ENCODE peak calls at places on chromosomes 7 and 10, in ten cellular contexts. One of them, this sample, is unnamed.

GRCh38 chr7:153886506-153887391 is 165.4 kb upstream of the DPP6 start:
- DNase-seq in GM23338: no peak
- DNase-seq in WERI-Rb-1: no peak
- DNase-seq in upper lobe of left lung: no peak
- DNase-seq in heart left ventricle: no peak
- DNase-seq in prostate gland: no peak
- DNase-seq in H7: peak; percentile 87
- DNase-seq in fibroblast of lung: no peak
- DNase-seq in GM06990: no peak
- DNase-seq in H9: peak; percentile 73
- DNase-seq in this sample: no peak

GRCh38 chr7:106870983-106871410 is 5.9 kb downstream of the PIK3CG start:
- DNase-seq in WERI-Rb-1: no peak
- DNase-seq in fibroblast of lung: peak; percentile 5
- DNase-seq in heart left ventricle: no peak
- DNase-seq in prostate gland: no peak
- DNase-seq in GM06990: peak; percentile 75
- DNase-seq in H9: no peak
- DNase-seq in GM23338: no peak
- DNase-seq in upper lobe of left lung: no peak
- DNase-seq in H7: no peak
- DNase-seq in this sample: no peak

GRCh38 chr7:46932656-46933424 is 649.1 kb downstream of the TNS3 start:
- DNase-seq in GM23338: peak; percentile 17
- DNase-seq in H9: no peak
- DNase-seq in upper lobe of left lung: peak; percentile 24
- DNase-seq in heart left ventricle: no peak
- DNase-seq in H7: no peak
- DNase-seq in WERI-Rb-1: no peak
- DNase-seq in GM06990: no peak
- DNase-seq in fibroblast of lung: peak; percentile 99
- DNase-seq in prostate gland: peak; percentile 84
- DNase-seq in this sample: peak; percentile 91

GRCh38 chr10:12358863-12359647 is 9.7 kb downstream of the CAMK1D start:
- DNase-seq in upper lobe of left lung: no peak
- DNase-seq in fibroblast of lung: no peak
- DNase-seq in H9: no peak
- DNase-seq in heart left ventricle: no peak
- DNase-seq in H7: peak; percentile 55
- DNase-seq in prostate gland: no peak
- DNase-seq in GM06990: no peak
- DNase-seq in WERI-Rb-1: no peak
- DNase-seq in GM23338: peak; percentile 32
- DNase-seq in this sample: peak; percentile 25

GRCh38 chr7:147298611-147299043 is 1182.0 kb downstream of the CNTNAP2 start:
- DNase-seq in prostate gland: no peak
- DNase-seq in WERI-Rb-1: no peak
- DNase-seq in H9: no peak
- DNase-seq in upper lobe of left lung: no peak
- DNase-seq in H7: no peak
- DNase-seq in GM06990: no peak
- DNase-seq in heart left ventricle: no peak
- DNase-seq in GM23338: no peak
- DNase-seq in fibroblast of lung: peak; percentile 67
- DNase-seq in this sample: peak; percentile 10

GRCh38 chr10:124217906-124218769 is 124.7 kb upstream of the CHST15 start:
- DNase-seq in H9: peak; percentile 71
- DNase-seq in fibroblast of lung: no peak
- DNase-seq in heart left ventricle: no peak
- DNase-seq in prostate gland: peak; percentile 13
- DNase-seq in WERI-Rb-1: peak; percentile 53
- DNase-seq in GM23338: peak; percentile 73
- DNase-seq in upper lobe of left lung: no peak
- DNase-seq in GM06990: no peak
- DNase-seq in H7: peak; percentile 84
- DNase-seq in this sample: peak; percentile 34

GRCh38 chr7:20574784-20575757 is 40.4 kb upstream of the ABCB5 start:
- DNase-seq in H7: no peak
- DNase-seq in heart left ventricle: no peak
- DNase-seq in upper lobe of left lung: no peak
- DNase-seq in H9: no peak
- DNase-seq in GM06990: no peak
- DNase-seq in GM23338: no peak
- DNase-seq in fibroblast of lung: no peak
- DNase-seq in WERI-Rb-1: no peak
- DNase-seq in prostate gland: no peak
- DNase-seq in this sample: no peak

GRCh38 chr10:44864042-44864436 is 47.1 kb upstream of the TMEM72 start:
- DNase-seq in fibroblast of lung: peak; percentile 12
- DNase-seq in H7: peak; percentile 69
- DNase-seq in heart left ventricle: peak; percentile 49
- DNase-seq in prostate gland: no peak
- DNase-seq in GM06990: no peak
- DNase-seq in WERI-Rb-1: no peak
- DNase-seq in H9: peak; percentile 80
- DNase-seq in GM23338: peak; percentile 73
- DNase-seq in upper lobe of left lung: peak; percentile 44
- DNase-seq in this sample: no peak

GRCh38 chr10:66931949-66932343 is 6.1 kb downstream of the LRRTM3 start:
- DNase-seq in fibroblast of lung: no peak
- DNase-seq in prostate gland: no peak
- DNase-seq in GM23338: no peak
- DNase-seq in heart left ventricle: no peak
- DNase-seq in WERI-Rb-1: no peak
- DNase-seq in H7: no peak
- DNase-seq in H9: no peak
- DNase-seq in upper lobe of left lung: no peak
- DNase-seq in GM06990: no peak
- DNase-seq in this sample: no peak

DNA sequence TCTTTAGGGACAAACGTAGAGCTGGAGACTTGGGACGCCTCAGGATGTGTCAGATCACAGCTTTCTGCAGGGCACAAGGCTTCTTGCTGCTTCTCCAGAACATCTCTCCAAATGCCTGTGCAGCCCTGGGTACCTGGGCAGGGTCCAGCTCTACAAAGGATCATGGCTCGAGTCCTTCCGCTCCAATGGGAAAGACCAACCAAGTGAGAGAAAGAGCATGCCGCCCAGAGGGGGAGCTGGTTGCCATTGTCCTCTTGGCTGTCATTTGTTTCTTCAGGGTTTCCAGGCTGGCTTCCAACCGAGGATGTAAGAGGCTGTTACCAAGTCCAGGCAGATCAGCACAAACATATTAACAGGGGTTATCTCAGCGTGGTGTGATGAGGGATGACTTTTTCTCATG is 5.6 kb upstream of the LEP start:
- DNase-seq in heart left ventricle: no peak
- DNase-seq in GM23338: peak; percentile 18
- DNase-seq in GM06990: no peak
- DNase-seq in prostate gland: no peak
- DNase-seq in fibroblast of lung: no peak
- DNase-seq in H9: no peak
- DNase-seq in WERI-Rb-1: no peak
- DNase-seq in upper lobe of left lung: no peak
- DNase-seq in H7: no peak
- DNase-seq in this sample: no peak
- H3K27me3 ChIP-seq in heart left ventricle: peaks cover 12% of the 10 kb centered on the region
- H3K27me3 ChIP-seq in GM23338: no peaks in the 10 kb centered on the region
- H3K27me3 ChIP-seq in GM06990: no peaks in the 10 kb centered on the region
- H3K27me3 ChIP-seq in prostate gland: peaks cover 4% of the 10 kb centered on the region
- H3K27me3 ChIP-seq in fibroblast of lung: peaks cover 7% of the 10 kb centered on the region
- H3K27me3 ChIP-seq in H9: no peaks in the 10 kb centered on the region
- H3K27me3 ChIP-seq in WERI-Rb-1: no peaks in the 10 kb centered on the region
- H3K27me3 ChIP-seq in upper lobe of left lung: no peaks in the 10 kb centered on the region
- H3K27me3 ChIP-seq in H7: no peaks in the 10 kb centered on the region
- H3K27me3 ChIP-seq in this sample: peaks cover 5% of the 10 kb centered on the region

DNA sequence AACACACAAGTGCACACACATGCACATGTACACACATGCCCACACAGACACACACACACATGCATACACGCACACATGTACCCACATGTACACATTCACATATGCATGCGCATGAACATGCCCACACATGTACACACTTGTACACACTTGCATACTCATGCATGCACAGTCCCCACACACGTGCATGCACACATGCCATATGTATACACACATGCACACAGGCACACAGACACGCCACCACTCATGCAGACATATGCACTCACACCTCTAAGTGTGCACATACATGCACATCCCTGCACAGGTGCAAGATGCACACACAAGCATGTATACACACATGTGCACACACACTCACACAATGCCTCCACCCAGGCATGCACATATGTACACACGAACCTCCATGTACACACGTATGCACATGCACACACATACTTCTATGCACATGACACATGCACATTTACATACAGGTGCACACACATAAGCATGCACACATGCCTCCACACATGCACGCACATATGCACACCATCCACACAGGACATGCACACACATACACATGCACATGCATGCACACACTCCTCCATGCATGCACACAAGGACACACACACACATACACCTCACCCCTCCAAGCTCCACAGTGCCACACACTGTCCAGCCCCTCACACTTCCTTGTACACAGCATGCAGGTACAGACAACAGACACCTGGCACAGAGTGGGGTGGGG is 45.8 kb downstream of the YKT6 start:
- DNase-seq in GM06990: no peak
- DNase-seq in GM23338: no peak
- DNase-seq in H9: no peak
- DNase-seq in WERI-Rb-1: no peak
- DNase-seq in prostate gland: no peak
- DNase-seq in upper lobe of left lung: no peak
- DNase-seq in heart left ventricle: no peak
- DNase-seq in H7: no peak
- DNase-seq in fibroblast of lung: no peak
- DNase-seq in this sample: no peak
- H3K27me3 ChIP-seq in GM06990: no peaks in the 10 kb centered on the region
- H3K27me3 ChIP-seq in GM23338: no peaks in the 10 kb centered on the region
- H3K27me3 ChIP-seq in H9: no peaks in the 10 kb centered on the region
- H3K27me3 ChIP-seq in WERI-Rb-1: no peaks in the 10 kb centered on the region
- H3K27me3 ChIP-seq in prostate gland: no peaks in the 10 kb centered on the region
- H3K27me3 ChIP-seq in upper lobe of left lung: no peaks in the 10 kb centered on the region
- H3K27me3 ChIP-seq in heart left ventricle: no peaks in the 10 kb centered on the region
- H3K27me3 ChIP-seq in H7: no peaks in the 10 kb centered on the region
- H3K27me3 ChIP-seq in fibroblast of lung: no peaks in the 10 kb centered on the region
- H3K27me3 ChIP-seq in this sample: no peaks in the 10 kb centered on the region

GRCh38 chr10:28850784-28851183 is 173.5 kb downstream of the BAMBI start:
- DNase-seq in GM06990: no peak
- DNase-seq in heart left ventricle: no peak
- DNase-seq in H7: no peak
- DNase-seq in GM23338: no peak
- DNase-seq in prostate gland: no peak
- DNase-seq in H9: no peak
- DNase-seq in fibroblast of lung: no peak
- DNase-seq in WERI-Rb-1: no peak
- DNase-seq in upper lobe of left lung: no peak
- DNase-seq in this sample: no peak
- H3K27me3 ChIP-seq in GM06990: no peaks in the 10 kb centered on the region
- H3K27me3 ChIP-seq in heart left ventricle: no peaks in the 10 kb centered on the region
- H3K27me3 ChIP-seq in H7: no peaks in the 10 kb centered on the region
- H3K27me3 ChIP-seq in GM23338: no peaks in the 10 kb centered on the region
- H3K27me3 ChIP-seq in prostate gland: no peaks in the 10 kb centered on the region
- H3K27me3 ChIP-seq in H9: no peaks in the 10 kb centered on the region
- H3K27me3 ChIP-seq in fibroblast of lung: peaks cover 8% of the 10 kb centered on the region
- H3K27me3 ChIP-seq in WERI-Rb-1: no peaks in the 10 kb centered on the region
- H3K27me3 ChIP-seq in upper lobe of left lung: no peaks in the 10 kb centered on the region
- H3K27me3 ChIP-seq in this sample: peaks cover 49% of the 10 kb centered on the region

GRCh38 chr7:98617051-98617959 is at the start of gene NPTX2:
- DNase-seq in H7: peak; percentile 97
- DNase-seq in H9: peak; percentile 85
- DNase-seq in heart left ventricle: peak; percentile 61
- DNase-seq in upper lobe of left lung: no peak
- DNase-seq in GM23338: peak; percentile 91
- DNase-seq in GM06990: no peak
- DNase-seq in fibroblast of lung: no peak
- DNase-seq in prostate gland: peak; percentile 27
- DNase-seq in WERI-Rb-1: peak; percentile 89
- DNase-seq in this sample: peak; percentile 89

GRCh38 chr7:98618786-98619185 is 1.7 kb downstream of the NPTX2 start:
- DNase-seq in H7: no peak
- DNase-seq in GM06990: no peak
- DNase-seq in prostate gland: no peak
- DNase-seq in heart left ventricle: no peak
- DNase-seq in GM23338: no peak
- DNase-seq in fibroblast of lung: no peak
- DNase-seq in upper lobe of left lung: peak; percentile 36
- DNase-seq in H9: no peak
- DNase-seq in WERI-Rb-1: no peak
- DNase-seq in this sample: no peak

GRCh38 chr7:98617960-98618418 is 904 bp downstream of the NPTX2 start:
- DNase-seq in prostate gland: no peak
- DNase-seq in H7: peak; percentile 79
- DNase-seq in upper lobe of left lung: no peak
- DNase-seq in GM23338: peak; percentile 49
- DNase-seq in fibroblast of lung: no peak
- DNase-seq in H9: no peak
- DNase-seq in WERI-Rb-1: peak; percentile 40
- DNase-seq in GM06990: no peak
- DNase-seq in heart left ventricle: no peak
- DNase-seq in this sample: no peak

GRCh38 chr7:98621573-98622482 is 4.7 kb downstream of the NPTX2 start:
- DNase-seq in H9: no peak
- DNase-seq in upper lobe of left lung: no peak
- DNase-seq in heart left ventricle: no peak
- DNase-seq in H7: no peak
- DNase-seq in fibroblast of lung: no peak
- DNase-seq in GM23338: no peak
- DNase-seq in prostate gland: no peak
- DNase-seq in WERI-Rb-1: peak; percentile 92
- DNase-seq in GM06990: no peak
- DNase-seq in this sample: no peak

DNA sequence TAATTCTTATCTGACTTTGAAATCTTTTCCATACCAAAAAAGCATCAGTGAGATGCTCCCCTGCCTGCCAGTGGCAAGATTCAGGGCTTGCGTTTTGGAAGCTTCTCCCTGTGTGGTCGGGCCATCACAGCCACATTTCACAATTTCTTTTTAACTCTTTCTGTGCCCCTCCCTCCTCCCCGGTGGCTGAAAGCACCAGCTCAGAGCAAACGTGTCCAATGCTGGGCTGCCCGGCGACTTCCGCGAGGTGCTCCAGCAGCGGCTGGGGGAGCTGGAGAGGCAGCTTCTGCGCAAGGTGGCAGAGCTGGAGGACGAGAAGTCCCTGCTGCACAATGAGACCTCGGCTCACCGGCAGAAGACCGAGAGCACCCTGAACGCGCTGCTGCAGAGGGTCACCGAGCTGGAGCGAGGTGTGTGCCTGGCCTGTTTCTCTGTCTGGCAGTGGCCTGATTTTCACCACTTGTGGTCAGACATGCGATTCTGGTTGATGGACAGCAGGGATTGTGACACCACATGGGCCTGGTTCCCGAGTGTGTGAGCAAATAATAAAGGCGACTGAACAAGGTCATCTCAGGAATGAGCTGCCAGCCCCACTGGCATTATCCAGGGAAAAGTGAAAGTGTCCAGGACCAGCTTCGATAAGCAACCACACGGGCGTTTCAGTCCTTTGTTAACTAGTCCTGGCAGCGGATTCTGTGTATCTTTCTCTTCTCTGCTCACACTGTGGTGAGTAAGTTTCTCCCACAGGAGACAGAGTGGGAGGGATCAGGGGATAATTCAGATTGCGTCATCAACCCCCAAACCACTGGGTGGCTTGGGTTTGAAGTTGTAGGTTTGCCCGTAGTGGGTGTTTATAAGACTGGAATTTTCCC is 2.6 kb downstream of the NPTX2 start:
- DNase-seq in upper lobe of left lung: peak; percentile 47
- DNase-seq in GM06990: no peak
- DNase-seq in H7: peak; percentile 80
- DNase-seq in H9: peak; percentile 67
- DNase-seq in heart left ventricle: peak; percentile 62
- DNase-seq in GM23338: peak; percentile 66
- DNase-seq in WERI-Rb-1: peak; percentile 38
- DNase-seq in fibroblast of lung: no peak
- DNase-seq in prostate gland: no peak
- DNase-seq in this sample: peak; percentile 94
- H3K27me3 ChIP-seq in upper lobe of left lung: no peaks in the 10 kb centered on the region
- H3K27me3 ChIP-seq in GM06990: no peaks in the 10 kb centered on the region
- H3K27me3 ChIP-seq in H7: peaks cover 51% of the 10 kb centered on the region
- H3K27me3 ChIP-seq in H9: peaks cover 14% of the 10 kb centered on the region
- H3K27me3 ChIP-seq in heart left ventricle: peaks cover 59% of the 10 kb centered on the region
- H3K27me3 ChIP-seq in GM23338: peaks cover 52% of the 10 kb centered on the region
- H3K27me3 ChIP-seq in WERI-Rb-1: no peaks in the 10 kb centered on the region
- H3K27me3 ChIP-seq in fibroblast of lung: no peaks in the 10 kb centered on the region
- H3K27me3 ChIP-seq in prostate gland: no peaks in the 10 kb centered on the region
- H3K27me3 ChIP-seq in this sample: peaks cover 29% of the 10 kb centered on the region